ENCODE peak calls at places on chromosomes 13 and 19, in five cellular contexts. B, E, R, T and C are unnamed samples.

GRCh38 chr13:102817907-102818306 is 19.0 kb downstream of the BIVM start:
- DNase-seq in E (no peak), T (no peak), R (no peak), B (no peak), C (no peak)

GRCh38 chr13:33787051-33787591 is 30.8 kb upstream of the RFC3 start:
- DNase-seq in R (no peak), T (peak), B (no peak), E (no peak), C (no peak)

GRCh38 chr19:57192064-57192395 is 730 bp downstream of the ZNF264 start:
- DNase-seq in T (no peak), E (no peak), B (no peak), R (no peak), C (no peak)

GRCh38 chr19:55670280-55671053 is 4.6 kb upstream of the EPN1 start:
- DNase-seq in B (no peak), T (no peak), R (no peak), E (no peak), C (no peak)

GRCh38 chr13:52707375-52707774 is 32.2 kb downstream of the CNMD start:
- DNase-seq in E (no peak), T (no peak), B (no peak), R (no peak), C (no peak)

GRCh38 chr19:14961956-14962685 is 17.5 kb downstream of the SLC1A6 start:
- DNase-seq in B (no peak), E (no peak), T (no peak), R (no peak), C (no peak)

GRCh38 chr19:48491793-48492123 is 19.9 kb downstream of the LMTK3 start:
- DNase-seq in B (no peak), E (no peak), T (no peak), R (no peak), C (no peak)

GRCh38 chr13:20353973-20354372 is 121.9 kb upstream of the GJB6 start:
- DNase-seq in E (no peak), R (no peak), T (no peak), B (no peak), C (no peak)

GRCh38 chr13:23427342-23428182 is 5.9 kb downstream of the SACS start:
- DNase-seq in B (no peak), R (peak), E (no peak), T (no peak), C (peak)

GRCh38 chr19:47102561-47103135 is 10.9 kb downstream of the ZC3H4 start:
- DNase-seq in B (no peak), E (no peak), R (no peak), T (no peak), C (no peak)